ENCODE peak calls at places on chromosomes 2 and 18, in eight cellular contexts. One of them, this sample, is unnamed.

GRCh38 chr2:12284487-12284886 is 432.2 kb upstream of the TRIB2 start:
- DNase-seq in stimulated activated CD4-positive, alpha-beta T cell treated with anti-CD3 and anti-CD28 coated beads, Interleukin-12 subunit alpha, Interleukin-12 subunit beta, amount 100 ng/mL, for 4 hours: no peak
- DNase-seq in HFF-Myc: no peak
- DNase-seq in NCI-H526: no peak
- DNase-seq in hepatocyte: no peak
- DNase-seq in brain pericyte: no peak
- DNase-seq in retina: no peak
- DNase-seq in NCI-H146: no peak
- DNase-seq in this sample: peak; percentile 46

GRCh38 chr2:46981662-46982351 is 66.2 kb upstream of the MCFD2 start:
- DNase-seq in stimulated activated CD4-positive, alpha-beta T cell treated with anti-CD3 and anti-CD28 coated beads, Interleukin-12 subunit alpha, Interleukin-12 subunit beta, amount 100 ng/mL, for 4 hours: no peak
- DNase-seq in HFF-Myc: no peak
- DNase-seq in NCI-H526: no peak
- DNase-seq in hepatocyte: peak; percentile 64
- DNase-seq in brain pericyte: no peak
- DNase-seq in retina: no peak
- DNase-seq in NCI-H146: no peak
- DNase-seq in this sample: no peak

GRCh38 chr2:172426635-172427255 is 641 bp upstream of the ITGA6 start:
- DNase-seq in stimulated activated CD4-positive, alpha-beta T cell treated with anti-CD3 and anti-CD28 coated beads, Interleukin-12 subunit alpha, Interleukin-12 subunit beta, amount 100 ng/mL, for 4 hours: no peak
- DNase-seq in HFF-Myc: no peak
- DNase-seq in NCI-H526: no peak
- DNase-seq in hepatocyte: no peak
- DNase-seq in brain pericyte: no peak
- DNase-seq in retina: no peak
- DNase-seq in NCI-H146: no peak
- DNase-seq in this sample: no peak

GRCh38 chr2:179671314-179671713 is 190.1 kb downstream of the ZNF385B start:
- DNase-seq in stimulated activated CD4-positive, alpha-beta T cell treated with anti-CD3 and anti-CD28 coated beads, Interleukin-12 subunit alpha, Interleukin-12 subunit beta, amount 100 ng/mL, for 4 hours: no peak
- DNase-seq in HFF-Myc: no peak
- DNase-seq in NCI-H526: no peak
- DNase-seq in hepatocyte: no peak
- DNase-seq in brain pericyte: no peak
- DNase-seq in retina: no peak
- DNase-seq in NCI-H146: no peak
- DNase-seq in this sample: no peak

GRCh38 chr2:161913865-161914264 is 160.2 kb downstream of the DPP4 start:
- DNase-seq in stimulated activated CD4-positive, alpha-beta T cell treated with anti-CD3 and anti-CD28 coated beads, Interleukin-12 subunit alpha, Interleukin-12 subunit beta, amount 100 ng/mL, for 4 hours: no peak
- DNase-seq in HFF-Myc: no peak
- DNase-seq in NCI-H526: no peak
- DNase-seq in hepatocyte: no peak
- DNase-seq in brain pericyte: no peak
- DNase-seq in retina: no peak
- DNase-seq in NCI-H146: no peak
- DNase-seq in this sample: peak; percentile 5

GRCh38 chr2:26477911-26478253 is at the start of gene OTOF:
- DNase-seq in stimulated activated CD4-positive, alpha-beta T cell treated with anti-CD3 and anti-CD28 coated beads, Interleukin-12 subunit alpha, Interleukin-12 subunit beta, amount 100 ng/mL, for 4 hours: no peak
- DNase-seq in HFF-Myc: peak; percentile 7
- DNase-seq in NCI-H526: no peak
- DNase-seq in hepatocyte: peak; percentile 59
- DNase-seq in brain pericyte: no peak
- DNase-seq in retina: no peak
- DNase-seq in NCI-H146: no peak
- DNase-seq in this sample: peak; percentile 8

GRCh38 chr2:240479561-240479960 is 44.1 kb downstream of the GPC1 start:
- DNase-seq in stimulated activated CD4-positive, alpha-beta T cell treated with anti-CD3 and anti-CD28 coated beads, Interleukin-12 subunit alpha, Interleukin-12 subunit beta, amount 100 ng/mL, for 4 hours: no peak
- DNase-seq in HFF-Myc: no peak
- DNase-seq in NCI-H526: no peak
- DNase-seq in hepatocyte: peak; percentile 2
- DNase-seq in brain pericyte: no peak
- DNase-seq in retina: no peak
- DNase-seq in NCI-H146: no peak
- DNase-seq in this sample: no peak

GRCh38 chr2:212843409-212844199 is 305.0 kb upstream of the ERBB4 start:
- DNase-seq in stimulated activated CD4-positive, alpha-beta T cell treated with anti-CD3 and anti-CD28 coated beads, Interleukin-12 subunit alpha, Interleukin-12 subunit beta, amount 100 ng/mL, for 4 hours: no peak
- DNase-seq in HFF-Myc: no peak
- DNase-seq in NCI-H526: no peak
- DNase-seq in hepatocyte: no peak
- DNase-seq in brain pericyte: no peak
- DNase-seq in retina: no peak
- DNase-seq in NCI-H146: no peak
- DNase-seq in this sample: peak; percentile 57

GRCh38 chr18:75053028-75053624 is 155.8 kb downstream of the PTGR3 start:
- DNase-seq in stimulated activated CD4-positive, alpha-beta T cell treated with anti-CD3 and anti-CD28 coated beads, Interleukin-12 subunit alpha, Interleukin-12 subunit beta, amount 100 ng/mL, for 4 hours: no peak
- DNase-seq in HFF-Myc: no peak
- DNase-seq in NCI-H526: peak; percentile 45
- DNase-seq in hepatocyte: no peak
- DNase-seq in brain pericyte: no peak
- DNase-seq in retina: no peak
- DNase-seq in NCI-H146: no peak
- DNase-seq in this sample: no peak

GRCh38 chr2:128617029-128617590 is 298.4 kb upstream of the HS6ST1 start:
- DNase-seq in stimulated activated CD4-positive, alpha-beta T cell treated with anti-CD3 and anti-CD28 coated beads, Interleukin-12 subunit alpha, Interleukin-12 subunit beta, amount 100 ng/mL, for 4 hours: no peak
- DNase-seq in HFF-Myc: no peak
- DNase-seq in NCI-H526: no peak
- DNase-seq in hepatocyte: no peak
- DNase-seq in brain pericyte: no peak
- DNase-seq in retina: no peak
- DNase-seq in NCI-H146: no peak
- DNase-seq in this sample: no peak

GRCh38 chr2:28377984-28378678 is 14.5 kb upstream of the FOSL2 start:
- DNase-seq in stimulated activated CD4-positive, alpha-beta T cell treated with anti-CD3 and anti-CD28 coated beads, Interleukin-12 subunit alpha, Interleukin-12 subunit beta, amount 100 ng/mL, for 4 hours: no peak
- DNase-seq in HFF-Myc: no peak
- DNase-seq in NCI-H526: no peak
- DNase-seq in hepatocyte: no peak
- DNase-seq in brain pericyte: no peak
- DNase-seq in retina: no peak
- DNase-seq in NCI-H146: peak; percentile 4
- DNase-seq in this sample: no peak

GRCh38 chr18:26429535-26429934 is 118.8 kb downstream of the KCTD1 start:
- DNase-seq in stimulated activated CD4-positive, alpha-beta T cell treated with anti-CD3 and anti-CD28 coated beads, Interleukin-12 subunit alpha, Interleukin-12 subunit beta, amount 100 ng/mL, for 4 hours: no peak
- DNase-seq in HFF-Myc: peak; percentile 65
- DNase-seq in NCI-H526: peak; percentile 68
- DNase-seq in hepatocyte: peak; percentile 62
- DNase-seq in brain pericyte: peak; percentile 34
- DNase-seq in retina: no peak
- DNase-seq in NCI-H146: no peak
- DNase-seq in this sample: peak; percentile 62

GRCh38 chr2:149658553-149658952 is 71.0 kb upstream of the MMADHC start:
- DNase-seq in stimulated activated CD4-positive, alpha-beta T cell treated with anti-CD3 and anti-CD28 coated beads, Interleukin-12 subunit alpha, Interleukin-12 subunit beta, amount 100 ng/mL, for 4 hours: no peak
- DNase-seq in HFF-Myc: no peak
- DNase-seq in NCI-H526: no peak
- DNase-seq in hepatocyte: no peak
- DNase-seq in brain pericyte: no peak
- DNase-seq in retina: no peak
- DNase-seq in NCI-H146: no peak
- DNase-seq in this sample: no peak

GRCh38 chr2:219104107-219105050 is 43.7 kb upstream of the IHH start:
- DNase-seq in stimulated activated CD4-positive, alpha-beta T cell treated with anti-CD3 and anti-CD28 coated beads, Interleukin-12 subunit alpha, Interleukin-12 subunit beta, amount 100 ng/mL, for 4 hours: no peak
- DNase-seq in HFF-Myc: no peak
- DNase-seq in NCI-H526: peak; percentile 65
- DNase-seq in hepatocyte: no peak
- DNase-seq in brain pericyte: no peak
- DNase-seq in retina: no peak
- DNase-seq in NCI-H146: peak; percentile 26
- DNase-seq in this sample: no peak

GRCh38 chr2:26245810-26246209 is 1.1 kb downstream of the HADHB start:
- DNase-seq in stimulated activated CD4-positive, alpha-beta T cell treated with anti-CD3 and anti-CD28 coated beads, Interleukin-12 subunit alpha, Interleukin-12 subunit beta, amount 100 ng/mL, for 4 hours: no peak
- DNase-seq in HFF-Myc: no peak
- DNase-seq in NCI-H526: peak; percentile 18
- DNase-seq in hepatocyte: no peak
- DNase-seq in brain pericyte: no peak
- DNase-seq in retina: no peak
- DNase-seq in NCI-H146: no peak
- DNase-seq in this sample: no peak

GRCh38 chr18:31102020-31102684 is at the start of gene DSC2:
- DNase-seq in stimulated activated CD4-positive, alpha-beta T cell treated with anti-CD3 and anti-CD28 coated beads, Interleukin-12 subunit alpha, Interleukin-12 subunit beta, amount 100 ng/mL, for 4 hours: no peak
- DNase-seq in HFF-Myc: no peak
- DNase-seq in NCI-H526: peak; percentile 50
- DNase-seq in hepatocyte: peak; percentile 78
- DNase-seq in brain pericyte: no peak
- DNase-seq in retina: peak; percentile 89
- DNase-seq in NCI-H146: no peak
- DNase-seq in this sample: no peak

GRCh38 chr2:67564076-67564475 is 166.9 kb downstream of the ETAA1 start:
- DNase-seq in stimulated activated CD4-positive, alpha-beta T cell treated with anti-CD3 and anti-CD28 coated beads, Interleukin-12 subunit alpha, Interleukin-12 subunit beta, amount 100 ng/mL, for 4 hours: no peak
- DNase-seq in HFF-Myc: no peak
- DNase-seq in NCI-H526: no peak
- DNase-seq in hepatocyte: no peak
- DNase-seq in brain pericyte: no peak
- DNase-seq in retina: no peak
- DNase-seq in NCI-H146: no peak
- DNase-seq in this sample: peak; percentile 27

GRCh38 chr2:54454922-54455583 is 1.1 kb upstream of the SPTBN1 start:
- DNase-seq in stimulated activated CD4-positive, alpha-beta T cell treated with anti-CD3 and anti-CD28 coated beads, Interleukin-12 subunit alpha, Interleukin-12 subunit beta, amount 100 ng/mL, for 4 hours: no peak
- DNase-seq in HFF-Myc: no peak
- DNase-seq in NCI-H526: peak; percentile 69
- DNase-seq in hepatocyte: peak; percentile 26
- DNase-seq in brain pericyte: no peak
- DNase-seq in retina: no peak
- DNase-seq in NCI-H146: peak; percentile 68
- DNase-seq in this sample: no peak

GRCh38 chr2:65630643-65631042 is 198.2 kb upstream of the SPRED2 start:
- DNase-seq in stimulated activated CD4-positive, alpha-beta T cell treated with anti-CD3 and anti-CD28 coated beads, Interleukin-12 subunit alpha, Interleukin-12 subunit beta, amount 100 ng/mL, for 4 hours: no peak
- DNase-seq in HFF-Myc: peak; percentile 27
- DNase-seq in NCI-H526: no peak
- DNase-seq in hepatocyte: peak; percentile 46
- DNase-seq in brain pericyte: no peak
- DNase-seq in retina: no peak
- DNase-seq in NCI-H146: no peak
- DNase-seq in this sample: peak; percentile 73

GRCh38 chr2:127217470-127218325 is 2.4 kb downstream of the CYP27C1 start:
- DNase-seq in stimulated activated CD4-positive, alpha-beta T cell treated with anti-CD3 and anti-CD28 coated beads, Interleukin-12 subunit alpha, Interleukin-12 subunit beta, amount 100 ng/mL, for 4 hours: no peak
- DNase-seq in HFF-Myc: no peak
- DNase-seq in NCI-H526: peak; percentile 44
- DNase-seq in hepatocyte: no peak
- DNase-seq in brain pericyte: no peak
- DNase-seq in retina: no peak
- DNase-seq in NCI-H146: no peak
- DNase-seq in this sample: no peak

GRCh38 chr2:8090748-8091700 is 590.8 kb upstream of the ID2 start:
- DNase-seq in stimulated activated CD4-positive, alpha-beta T cell treated with anti-CD3 and anti-CD28 coated beads, Interleukin-12 subunit alpha, Interleukin-12 subunit beta, amount 100 ng/mL, for 4 hours: peak; percentile 30
- DNase-seq in HFF-Myc: peak; percentile 70
- DNase-seq in NCI-H526: no peak
- DNase-seq in hepatocyte: peak; percentile 90
- DNase-seq in brain pericyte: peak; percentile 27
- DNase-seq in retina: no peak
- DNase-seq in NCI-H146: no peak
- DNase-seq in this sample: peak; percentile 76

GRCh38 chr2:148046802-148047201 is 25.9 kb downstream of the MBD5 start:
- DNase-seq in stimulated activated CD4-positive, alpha-beta T cell treated with anti-CD3 and anti-CD28 coated beads, Interleukin-12 subunit alpha, Interleukin-12 subunit beta, amount 100 ng/mL, for 4 hours: no peak
- DNase-seq in HFF-Myc: no peak
- DNase-seq in NCI-H526: no peak
- DNase-seq in hepatocyte: no peak
- DNase-seq in brain pericyte: no peak
- DNase-seq in retina: no peak
- DNase-seq in NCI-H146: no peak
- DNase-seq in this sample: no peak

GRCh38 chr2:241373449-241373848 is 17.4 kb downstream of the FARP2 start:
- DNase-seq in stimulated activated CD4-positive, alpha-beta T cell treated with anti-CD3 and anti-CD28 coated beads, Interleukin-12 subunit alpha, Interleukin-12 subunit beta, amount 100 ng/mL, for 4 hours: no peak
- DNase-seq in HFF-Myc: no peak
- DNase-seq in NCI-H526: peak; percentile 83
- DNase-seq in hepatocyte: no peak
- DNase-seq in brain pericyte: no peak
- DNase-seq in retina: no peak
- DNase-seq in NCI-H146: peak; percentile 58
- DNase-seq in this sample: no peak

GRCh38 chr18:8794133-8794986 is 89.0 kb downstream of the MTCL1 start:
- DNase-seq in stimulated activated CD4-positive, alpha-beta T cell treated with anti-CD3 and anti-CD28 coated beads, Interleukin-12 subunit alpha, Interleukin-12 subunit beta, amount 100 ng/mL, for 4 hours: no peak
- DNase-seq in HFF-Myc: no peak
- DNase-seq in NCI-H526: no peak
- DNase-seq in hepatocyte: no peak
- DNase-seq in brain pericyte: peak; percentile 53
- DNase-seq in retina: no peak
- DNase-seq in NCI-H146: no peak
- DNase-seq in this sample: peak; percentile 79

GRCh38 chr2:172698041-172698863 is 37.4 kb upstream of the RAPGEF4 start:
- DNase-seq in stimulated activated CD4-positive, alpha-beta T cell treated with anti-CD3 and anti-CD28 coated beads, Interleukin-12 subunit alpha, Interleukin-12 subunit beta, amount 100 ng/mL, for 4 hours: no peak
- DNase-seq in HFF-Myc: peak; percentile 92
- DNase-seq in NCI-H526: no peak
- DNase-seq in hepatocyte: peak; percentile 59
- DNase-seq in brain pericyte: peak; percentile 45
- DNase-seq in retina: no peak
- DNase-seq in NCI-H146: no peak
- DNase-seq in this sample: peak; percentile 37

GRCh38 chr2:241858206-241859016 is at the start of gene PDCD1:
- DNase-seq in stimulated activated CD4-positive, alpha-beta T cell treated with anti-CD3 and anti-CD28 coated beads, Interleukin-12 subunit alpha, Interleukin-12 subunit beta, amount 100 ng/mL, for 4 hours: peak; percentile 72
- DNase-seq in HFF-Myc: no peak
- DNase-seq in NCI-H526: peak; percentile 40
- DNase-seq in hepatocyte: no peak
- DNase-seq in brain pericyte: no peak
- DNase-seq in retina: no peak
- DNase-seq in NCI-H146: no peak
- DNase-seq in this sample: no peak

GRCh38 chr2:168254158-168254935 is 7.0 kb upstream of the STK39 start:
- DNase-seq in stimulated activated CD4-positive, alpha-beta T cell treated with anti-CD3 and anti-CD28 coated beads, Interleukin-12 subunit alpha, Interleukin-12 subunit beta, amount 100 ng/mL, for 4 hours: no peak
- DNase-seq in HFF-Myc: no peak
- DNase-seq in NCI-H526: no peak
- DNase-seq in hepatocyte: no peak
- DNase-seq in brain pericyte: no peak
- DNase-seq in retina: no peak
- DNase-seq in NCI-H146: peak; percentile 37
- DNase-seq in this sample: no peak

GRCh38 chr18:8871484-8871883 is 166.1 kb downstream of the MTCL1 start:
- DNase-seq in stimulated activated CD4-positive, alpha-beta T cell treated with anti-CD3 and anti-CD28 coated beads, Interleukin-12 subunit alpha, Interleukin-12 subunit beta, amount 100 ng/mL, for 4 hours: no peak
- DNase-seq in HFF-Myc: no peak
- DNase-seq in NCI-H526: no peak
- DNase-seq in hepatocyte: no peak
- DNase-seq in brain pericyte: no peak
- DNase-seq in retina: no peak
- DNase-seq in NCI-H146: no peak
- DNase-seq in this sample: no peak

GRCh38 chr2:64567473-64567872 is 43.3 kb downstream of the AFTPH start:
- DNase-seq in stimulated activated CD4-positive, alpha-beta T cell treated with anti-CD3 and anti-CD28 coated beads, Interleukin-12 subunit alpha, Interleukin-12 subunit beta, amount 100 ng/mL, for 4 hours: no peak
- DNase-seq in HFF-Myc: no peak
- DNase-seq in NCI-H526: no peak
- DNase-seq in hepatocyte: no peak
- DNase-seq in brain pericyte: no peak
- DNase-seq in retina: no peak
- DNase-seq in NCI-H146: no peak
- DNase-seq in this sample: no peak

GRCh38 chr2:85914525-85914881 is 25.7 kb upstream of the ST3GAL5 start:
- DNase-seq in stimulated activated CD4-positive, alpha-beta T cell treated with anti-CD3 and anti-CD28 coated beads, Interleukin-12 subunit alpha, Interleukin-12 subunit beta, amount 100 ng/mL, for 4 hours: no peak
- DNase-seq in HFF-Myc: no peak
- DNase-seq in NCI-H526: no peak
- DNase-seq in hepatocyte: no peak
- DNase-seq in brain pericyte: no peak
- DNase-seq in retina: no peak
- DNase-seq in NCI-H146: no peak
- DNase-seq in this sample: no peak

GRCh38 chr2:97739893-97740245 is 26.5 kb downstream of the ZAP70 start:
- DNase-seq in stimulated activated CD4-positive, alpha-beta T cell treated with anti-CD3 and anti-CD28 coated beads, Interleukin-12 subunit alpha, Interleukin-12 subunit beta, amount 100 ng/mL, for 4 hours: no peak
- DNase-seq in HFF-Myc: no peak
- DNase-seq in NCI-H526: no peak
- DNase-seq in hepatocyte: no peak
- DNase-seq in brain pericyte: no peak
- DNase-seq in retina: no peak
- DNase-seq in NCI-H146: peak; percentile 37
- DNase-seq in this sample: no peak

GRCh38 chr2:137525644-137526190 is 438.6 kb upstream of the HNMT start:
- DNase-seq in stimulated activated CD4-positive, alpha-beta T cell treated with anti-CD3 and anti-CD28 coated beads, Interleukin-12 subunit alpha, Interleukin-12 subunit beta, amount 100 ng/mL, for 4 hours: no peak
- DNase-seq in HFF-Myc: no peak
- DNase-seq in NCI-H526: no peak
- DNase-seq in hepatocyte: no peak
- DNase-seq in brain pericyte: no peak
- DNase-seq in retina: no peak
- DNase-seq in NCI-H146: no peak
- DNase-seq in this sample: no peak

GRCh38 chr2:211946960-211947359 is 591.6 kb downstream of the ERBB4 start:
- DNase-seq in stimulated activated CD4-positive, alpha-beta T cell treated with anti-CD3 and anti-CD28 coated beads, Interleukin-12 subunit alpha, Interleukin-12 subunit beta, amount 100 ng/mL, for 4 hours: no peak
- DNase-seq in HFF-Myc: no peak
- DNase-seq in NCI-H526: no peak
- DNase-seq in hepatocyte: no peak
- DNase-seq in brain pericyte: no peak
- DNase-seq in retina: no peak
- DNase-seq in NCI-H146: no peak
- DNase-seq in this sample: no peak

GRCh38 chr18:23719634-23720201 is 30.5 kb downstream of the LAMA3 start:
- DNase-seq in stimulated activated CD4-positive, alpha-beta T cell treated with anti-CD3 and anti-CD28 coated beads, Interleukin-12 subunit alpha, Interleukin-12 subunit beta, amount 100 ng/mL, for 4 hours: no peak
- DNase-seq in HFF-Myc: peak; percentile 99
- DNase-seq in NCI-H526: no peak
- DNase-seq in hepatocyte: peak; percentile 63
- DNase-seq in brain pericyte: peak; percentile 33
- DNase-seq in retina: no peak
- DNase-seq in NCI-H146: no peak
- DNase-seq in this sample: peak; percentile 98

This sample was measured in AG09309.